ENCODE peak calls at places on chromosomes 4 and X, in five cellular contexts. M is esophagus squamous epithelium, K is right lobe of liver, N is heart left ventricle, I is stomach. L is an unnamed sample.

GRCh38 chr4:79290376-79290775 is 35.5 kb downstream of the NAA11 start:
- DNase-seq in I (no peak), M (no peak), K (no peak), N (no peak), L (no peak)

GRCh38 chr4:79445371-79445781 is 37.3 kb upstream of the GK2 start:
- DNase-seq in N (no peak), M (no peak), I (no peak), K (no peak), L (no peak)

GRCh38 chrX:50154429-50154828 is 46.4 kb downstream of the AKAP4 start:
- DNase-seq in M (no peak), K (no peak), N (no peak), I (no peak), L (no peak)

GRCh38 chr4:8614365-8615193 is 22.0 kb downstream of the CPZ start:
- DNase-seq in K (no peak), M (no peak), I (no peak), N (no peak), L (no peak)

GRCh38 chr4:122005064-122005755 is 53.4 kb upstream of the TRPC3 start:
- DNase-seq in M (no peak), N (no peak), K (no peak), I (no peak), L (no peak)

GRCh38 chrX:37926700-37927099 is 79.3 kb upstream of the DYNLT3 start:
- DNase-seq in N (no peak), M (no peak), K (no peak), I (no peak), L (no peak)

GRCh38 chr4:25883565-25883964 is 20.8 kb upstream of the SEL1L3 start:
- DNase-seq in K (no peak), M (no peak), I (no peak), N (no peak), L (no peak)

GRCh38 chr4:102505708-102506107 is 4.5 kb downstream of the NFKB1 start:
- DNase-seq in K (no peak), I (no peak), M (no peak), N (no peak), L (no peak)

GRCh38 chrX:143472334-143472938 is 44.8 kb downstream of the SPANXN3 start:
- DNase-seq in I (no peak), M (no peak), N (no peak), K (no peak), L (no peak)

GRCh38 chr4:1010522-1011021 is 854 bp upstream of the FGFRL1 start:
- DNase-seq in I (peak), M (peak), K (peak), N (peak), L (no peak)
- TF ChIP-seq POLR2A in I (no peak), M (no peak), K (no peak), N (no peak), L (no peak)

GRCh38 chr4:38621004-38621684 is 42.9 kb upstream of the KLF3 start:
- DNase-seq in M (no peak), I (peak), K (no peak), N (no peak), L (no peak)
- TF ChIP-seq POLR2A in M (no peak), I (no peak), K (no peak), N (no peak), L (no peak)

DNA sequence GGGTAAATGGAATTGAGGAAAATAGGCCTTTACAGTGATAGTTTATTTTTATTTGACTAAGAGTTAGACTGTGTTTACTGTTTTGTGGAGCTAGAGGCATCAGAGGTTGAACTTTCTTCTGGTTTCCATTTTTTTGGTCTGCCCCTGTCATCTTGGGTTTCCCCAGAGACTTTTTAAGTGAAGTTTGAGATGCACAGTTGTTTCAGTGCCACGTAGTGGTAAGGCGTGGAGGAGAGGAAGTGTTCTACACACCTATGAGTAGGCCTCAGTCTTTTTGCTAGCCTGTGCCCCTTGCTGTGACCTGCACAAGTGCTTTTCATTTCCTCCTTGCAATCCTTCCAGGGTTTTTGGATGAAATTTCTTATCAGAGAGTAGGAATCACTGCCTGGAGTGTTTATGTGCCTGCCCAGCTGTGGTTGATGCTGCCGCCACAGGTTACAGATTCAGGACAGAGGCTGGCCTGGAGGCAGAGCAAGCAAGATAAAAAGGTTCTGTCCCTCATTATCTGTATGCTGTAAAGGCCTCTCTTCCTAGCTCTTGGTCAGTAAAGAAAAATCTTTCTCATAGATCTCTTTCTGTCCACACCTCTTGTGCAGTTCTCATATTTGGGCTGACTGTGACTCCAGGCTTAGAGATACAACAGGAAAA is 12.5 kb upstream of the HSFX4 start:
- DNase-seq in M (no peak), N (no peak), K (no peak), I (no peak), L (no peak)
- TF ChIP-seq POLR2A in M (no peak), N (no peak), K (no peak), I (no peak), L (no peak)

DNA sequence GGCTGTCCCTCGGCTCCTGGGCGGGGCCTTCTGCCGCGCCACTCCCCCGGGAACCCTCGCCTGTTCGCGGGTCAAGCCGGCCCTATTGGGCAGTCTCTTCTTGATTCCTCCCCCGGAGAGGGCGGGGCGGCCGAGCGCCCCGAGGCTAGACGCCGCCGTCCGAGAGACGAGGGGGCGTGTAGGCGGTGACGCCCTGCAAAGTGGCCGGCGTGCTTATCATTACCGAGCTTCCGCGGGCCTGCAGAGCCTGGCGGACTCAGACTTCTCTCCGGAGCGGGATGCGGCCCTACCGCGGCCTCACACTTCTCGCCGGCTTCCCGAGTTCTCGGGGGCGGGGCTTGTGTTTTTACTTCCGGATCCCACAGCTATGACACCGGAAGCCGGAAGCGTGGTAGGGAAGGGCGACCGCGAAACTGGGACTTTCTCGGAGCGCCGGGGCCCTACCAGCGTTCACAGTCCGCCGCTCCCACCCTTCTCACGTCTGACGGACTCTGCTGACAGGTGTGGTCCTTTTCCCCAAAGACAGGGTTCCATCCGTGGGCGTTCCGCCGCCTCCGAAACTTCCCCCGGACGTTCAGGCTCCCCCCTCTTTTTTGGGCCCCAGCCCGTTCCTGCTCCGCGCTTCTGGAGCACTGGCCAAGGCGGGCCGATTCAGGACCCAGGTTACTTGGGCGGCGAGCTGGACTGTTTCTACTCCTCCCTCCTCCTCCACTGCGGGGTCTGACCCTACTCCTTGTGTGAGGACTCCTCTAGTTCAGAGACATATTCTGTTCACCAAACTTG is at the start of gene IKBKG:
- DNase-seq in M (peak), I (peak), N (peak), K (peak), L (peak)
- TF ChIP-seq POLR2A in M (peak), I (no peak), N (peak), K (peak), L (no peak)

DNA sequence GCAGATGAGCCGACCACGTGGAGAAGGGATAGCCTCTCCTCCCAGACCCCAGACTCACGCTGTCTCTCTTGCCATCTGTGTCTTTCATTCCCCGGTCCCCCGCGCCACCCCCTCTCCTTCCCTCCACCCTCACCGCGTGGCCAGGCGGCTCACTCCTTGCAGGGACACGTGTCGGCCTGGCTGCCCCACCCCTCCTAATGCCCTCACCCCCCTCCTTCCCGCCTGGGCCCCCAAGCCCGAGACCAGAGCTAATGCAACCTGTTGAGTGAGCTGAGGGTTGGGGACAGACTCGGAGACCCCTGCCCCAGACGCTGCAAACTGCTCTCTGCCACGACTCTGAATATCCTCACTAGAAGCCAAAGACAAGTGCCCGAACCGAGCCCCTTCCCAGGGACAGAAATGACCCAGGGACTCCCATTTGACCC is 1.8 kb downstream of the SLC38A5 start:
- DNase-seq in I (peak), K (no peak), N (no peak), M (no peak), L (no peak)
- TF ChIP-seq POLR2A in I (no peak), K (no peak), N (no peak), M (no peak), L (no peak)

DNA sequence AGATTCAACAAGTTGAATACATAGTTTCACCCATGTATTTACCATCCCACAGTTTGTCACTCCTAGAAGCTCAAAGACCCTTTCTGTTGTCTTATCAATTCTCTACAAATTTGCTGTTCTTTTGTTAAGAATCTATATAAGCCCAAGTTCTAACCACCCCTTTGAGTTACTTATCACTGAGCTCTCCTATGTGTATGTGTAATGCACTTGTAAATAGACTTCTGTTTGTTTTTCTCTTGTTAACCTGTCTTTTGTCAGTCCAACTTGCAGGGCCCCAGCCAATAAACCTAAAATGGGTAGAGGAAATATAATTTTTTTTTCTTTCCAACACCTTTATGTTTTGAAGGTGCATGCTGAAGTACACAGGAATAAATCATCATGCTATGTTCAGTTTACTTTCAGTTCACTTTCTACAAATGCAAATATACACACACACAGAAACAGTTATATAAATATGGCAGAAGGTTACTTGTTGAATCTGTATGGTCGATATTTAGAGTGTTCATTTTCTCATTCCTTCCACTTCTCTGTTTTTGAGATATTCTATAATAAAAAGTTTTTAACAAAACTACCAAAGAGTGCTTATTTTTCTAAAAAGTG is 22.3 kb upstream of the CLOCK start:
- DNase-seq in K (no peak), M (no peak), I (no peak), N (no peak), L (no peak)
- TF ChIP-seq POLR2A in K (no peak), M (no peak), I (no peak), N (no peak), L (no peak)

GRCh38 chrX:79645749-79646148 is 278.6 kb upstream of the ITM2A start:
- DNase-seq in I (no peak), K (no peak), N (no peak), M (no peak), L (no peak)
- TF ChIP-seq POLR2A in I (no peak), K (no peak), N (no peak), M (no peak), L (no peak)